ENCODE peak calls at places on chromosomes 3 and 15, in nine cellular contexts. N is activated CD4-positive, alpha-beta T cell treated with anti-CD3 and anti-CD28 coated beads, Interleukin-2, amount 10 ng/mL, durations not matched to agents 7 days and 5 days; B is psoas muscle; R is T47D; A is fibroblast of mammary gland; M is choroid plexus epithelial cell; C is CD4-positive, alpha-beta T cell; I is GM04504; K is T-helper 1 cell. O is an unnamed sample.

GRCh38 chr15:66859688-66860253 is 157.7 kb downstream of the SMAD6 start:
- DNase-seq in A (no peak), M (no peak), R (no peak), B (no peak), C (no peak), N (no peak), K (no peak), I (no peak), O (no peak)

GRCh38 chr15:63497642-63498100 is 6.7 kb upstream of the USP3 start:
- DNase-seq in K (peak), M (no peak), A (no peak), B (no peak), I (no peak), R (no peak), N (peak), C (peak), O (peak)

GRCh38 chr15:99963096-99963825 is 230.0 kb upstream of the LYSMD4 start:
- DNase-seq in N (no peak), R (no peak), C (no peak), K (no peak), A (peak), B (no peak), I (no peak), M (no peak), O (no peak)

GRCh38 chr3:195855471-195856409 is 44.0 kb upstream of the MUC4 start:
- DNase-seq in C (no peak), M (no peak), B (no peak), K (no peak), R (peak), N (no peak), I (no peak), A (no peak), O (no peak)

GRCh38 chr15:40248006-40248783 is 9.3 kb downstream of the PAK6 start:
- DNase-seq in B (no peak), I (no peak), K (no peak), N (no peak), A (no peak), R (no peak), C (no peak), M (no peak), O (no peak)

GRCh38 chr3:46512191-46512590 is 14.4 kb downstream of the RTP3 start:
- DNase-seq in K (no peak), N (no peak), A (no peak), I (no peak), R (no peak), C (no peak), M (no peak), B (no peak), O (no peak)

GRCh38 chr3:133851931-133852330 is 43.8 kb downstream of the RAB6B start:
- DNase-seq in R (no peak), C (no peak), M (no peak), A (no peak), N (no peak), K (no peak), B (no peak), I (no peak), O (no peak)

GRCh38 chr3:141471160-141471559 is 15.7 kb upstream of the RASA2 start:
- DNase-seq in C (no peak), N (no peak), R (no peak), M (no peak), K (no peak), A (peak), I (no peak), B (no peak), O (no peak)

GRCh38 chr3:112086018-112086854 is at the start of gene C3orf52:
- DNase-seq in R (peak), C (peak), A (peak), I (no peak), K (peak), M (peak), B (peak), N (peak), O (peak)

GRCh38 chr15:77118787-77119410 is 48.0 kb upstream of the TSPAN3 start:
- DNase-seq in K (no peak), B (no peak), R (peak), C (no peak), N (peak), A (peak), M (peak), I (peak), O (peak)

GRCh38 chr3:16908878-16909277 is 24.1 kb downstream of the PLCL2 start:
- DNase-seq in I (no peak), C (no peak), B (no peak), K (no peak), N (no peak), M (no peak), A (no peak), R (no peak), O (no peak)

GRCh38 chr3:182795383-182795782 is 2.1 kb downstream of the ATP11B start:
- DNase-seq in I (no peak), R (peak), N (peak), M (peak), A (peak), B (no peak), C (peak), K (no peak), O (peak)

GRCh38 chr3:141051641-141052569 is 758 bp downstream of the SPSB4 start:
- DNase-seq in M (peak), N (no peak), K (no peak), C (no peak), A (peak), I (peak), R (no peak), B (peak), O (no peak)

GRCh38 chr3:66494964-66495581 is 5.7 kb downstream of the LRIG1 start:
- DNase-seq in B (no peak), A (no peak), I (no peak), R (peak), K (no peak), C (no peak), N (no peak), M (no peak), O (no peak)

GRCh38 chr3:42651248-42652091 is 2.0 kb upstream of the ZBTB47 start:
- DNase-seq in A (peak), I (peak), B (no peak), M (no peak), K (no peak), N (no peak), R (no peak), C (no peak), O (no peak)

GRCh38 chr3:196778755-196779154 is 39.1 kb downstream of the PAK2 start:
- DNase-seq in M (peak), R (no peak), B (no peak), C (no peak), A (peak), N (no peak), K (no peak), I (peak), O (no peak)

GRCh38 chr15:71282086-71282485 is 166.8 kb downstream of the THSD4 start:
- DNase-seq in A (peak), M (peak), B (no peak), K (no peak), R (no peak), I (peak), N (no peak), C (no peak), O (no peak)

GRCh38 chr3:173395073-173395411 is 2.5 kb upstream of the NLGN1 start:
- DNase-seq in R (no peak), C (no peak), N (no peak), M (no peak), K (no peak), I (no peak), A (no peak), B (no peak), O (no peak)

GRCh38 chr3:59726279-59726678 is 676.5 kb upstream of the CFAP20DC start:
- DNase-seq in R (peak), M (no peak), I (no peak), C (no peak), K (no peak), B (no peak), A (no peak), N (no peak), O (no peak)

GRCh38 chr15:61034793-61035710 is 194.1 kb downstream of the RORA start:
- DNase-seq in B (no peak), M (peak), I (peak), N (no peak), A (peak), C (no peak), R (no peak), K (no peak), O (no peak)

GRCh38 chr3:184440161-184440560 is 60.3 kb downstream of the CHRD start:
- DNase-seq in N (no peak), B (no peak), A (no peak), R (no peak), I (no peak), C (no peak), K (no peak), M (no peak), O (no peak)

O was measured in CD8-positive, alpha-beta memory T cell.